ENCODE peak calls at places on chromosomes 2 and 18, in nine cellular contexts. One of them, this sample, is unnamed.

GRCh38 chr18:61464551-61465102 is 131.4 kb downstream of the CDH20 start:
- DNase-seq in fibroblast of the aortic adventitia: peak; percentile 20
- DNase-seq in natural killer cell: no peak
- DNase-seq in breast epithelium: no peak
- DNase-seq in foreskin fibroblast: no peak
- DNase-seq in astrocyte of the cerebellum: peak; percentile 68
- DNase-seq in right atrium auricular region: no peak
- DNase-seq in left ventricle myocardium inferior: no peak
- DNase-seq in IMR-90: no peak
- DNase-seq in this sample: no peak

GRCh38 chr18:31042391-31043181 is at the start of gene DSC3:
- DNase-seq in fibroblast of the aortic adventitia: no peak
- DNase-seq in natural killer cell: no peak
- DNase-seq in breast epithelium: no peak
- DNase-seq in foreskin fibroblast: no peak
- DNase-seq in astrocyte of the cerebellum: no peak
- DNase-seq in right atrium auricular region: no peak
- DNase-seq in left ventricle myocardium inferior: no peak
- DNase-seq in IMR-90: no peak
- DNase-seq in this sample: peak; percentile 42

GRCh38 chr2:224412064-224412921 is 10.4 kb upstream of the FAM124B start:
- DNase-seq in fibroblast of the aortic adventitia: peak; percentile 13
- DNase-seq in natural killer cell: no peak
- DNase-seq in breast epithelium: no peak
- DNase-seq in foreskin fibroblast: peak; percentile 22
- DNase-seq in astrocyte of the cerebellum: peak; percentile 27
- DNase-seq in right atrium auricular region: no peak
- DNase-seq in left ventricle myocardium inferior: no peak
- DNase-seq in IMR-90: peak; percentile 25
- DNase-seq in this sample: no peak

GRCh38 chr2:120749506-120750431 is 14.1 kb downstream of the GLI2 start:
- DNase-seq in fibroblast of the aortic adventitia: no peak
- DNase-seq in natural killer cell: no peak
- DNase-seq in breast epithelium: no peak
- DNase-seq in foreskin fibroblast: no peak
- DNase-seq in astrocyte of the cerebellum: no peak
- DNase-seq in right atrium auricular region: peak; percentile 58
- DNase-seq in left ventricle myocardium inferior: no peak
- DNase-seq in IMR-90: peak; percentile 58
- DNase-seq in this sample: peak; percentile 3

GRCh38 chr2:164839914-164840457 is 1.6 kb downstream of the COBLL1 start:
- DNase-seq in fibroblast of the aortic adventitia: peak; percentile 48
- DNase-seq in natural killer cell: no peak
- DNase-seq in breast epithelium: no peak
- DNase-seq in foreskin fibroblast: no peak
- DNase-seq in astrocyte of the cerebellum: peak; percentile 32
- DNase-seq in right atrium auricular region: no peak
- DNase-seq in left ventricle myocardium inferior: no peak
- DNase-seq in IMR-90: peak; percentile 18
- DNase-seq in this sample: no peak

GRCh38 chr2:107414376-107414775 is 412.3 kb upstream of the RGPD4 start:
- DNase-seq in fibroblast of the aortic adventitia: no peak
- DNase-seq in natural killer cell: no peak
- DNase-seq in breast epithelium: no peak
- DNase-seq in foreskin fibroblast: no peak
- DNase-seq in astrocyte of the cerebellum: no peak
- DNase-seq in right atrium auricular region: no peak
- DNase-seq in left ventricle myocardium inferior: no peak
- DNase-seq in IMR-90: no peak
- DNase-seq in this sample: no peak

GRCh38 chr18:76558881-76559667 is 64.0 kb upstream of the ZNF516 start:
- DNase-seq in fibroblast of the aortic adventitia: no peak
- DNase-seq in natural killer cell: no peak
- DNase-seq in breast epithelium: no peak
- DNase-seq in foreskin fibroblast: no peak
- DNase-seq in astrocyte of the cerebellum: no peak
- DNase-seq in right atrium auricular region: no peak
- DNase-seq in left ventricle myocardium inferior: no peak
- DNase-seq in IMR-90: peak; percentile 41
- DNase-seq in this sample: no peak

GRCh38 chr18:11147371-11147860 is 2.0 kb downstream of the PIEZO2 start:
- DNase-seq in fibroblast of the aortic adventitia: no peak
- DNase-seq in natural killer cell: no peak
- DNase-seq in breast epithelium: no peak
- DNase-seq in foreskin fibroblast: no peak
- DNase-seq in astrocyte of the cerebellum: no peak
- DNase-seq in right atrium auricular region: no peak
- DNase-seq in left ventricle myocardium inferior: no peak
- DNase-seq in IMR-90: no peak
- DNase-seq in this sample: no peak

GRCh38 chr2:122421777-122422176 is 666.3 kb downstream of the TSN start:
- DNase-seq in fibroblast of the aortic adventitia: no peak
- DNase-seq in natural killer cell: no peak
- DNase-seq in breast epithelium: no peak
- DNase-seq in foreskin fibroblast: no peak
- DNase-seq in astrocyte of the cerebellum: no peak
- DNase-seq in right atrium auricular region: no peak
- DNase-seq in left ventricle myocardium inferior: no peak
- DNase-seq in IMR-90: no peak
- DNase-seq in this sample: no peak

GRCh38 chr2:218367415-218368149 is 10.9 kb downstream of the CATIP start:
- DNase-seq in fibroblast of the aortic adventitia: peak; percentile 37
- DNase-seq in natural killer cell: peak; percentile 61
- DNase-seq in breast epithelium: peak; percentile 79
- DNase-seq in foreskin fibroblast: peak; percentile 65
- DNase-seq in astrocyte of the cerebellum: no peak
- DNase-seq in right atrium auricular region: peak; percentile 90
- DNase-seq in left ventricle myocardium inferior: peak; percentile 93
- DNase-seq in IMR-90: peak; percentile 32
- DNase-seq in this sample: peak; percentile 68

GRCh38 chr2:233119806-233120205 is 59.7 kb downstream of the INPP5D start:
- DNase-seq in fibroblast of the aortic adventitia: no peak
- DNase-seq in natural killer cell: no peak
- DNase-seq in breast epithelium: no peak
- DNase-seq in foreskin fibroblast: no peak
- DNase-seq in astrocyte of the cerebellum: no peak
- DNase-seq in right atrium auricular region: no peak
- DNase-seq in left ventricle myocardium inferior: no peak
- DNase-seq in IMR-90: no peak
- DNase-seq in this sample: no peak

DNA sequence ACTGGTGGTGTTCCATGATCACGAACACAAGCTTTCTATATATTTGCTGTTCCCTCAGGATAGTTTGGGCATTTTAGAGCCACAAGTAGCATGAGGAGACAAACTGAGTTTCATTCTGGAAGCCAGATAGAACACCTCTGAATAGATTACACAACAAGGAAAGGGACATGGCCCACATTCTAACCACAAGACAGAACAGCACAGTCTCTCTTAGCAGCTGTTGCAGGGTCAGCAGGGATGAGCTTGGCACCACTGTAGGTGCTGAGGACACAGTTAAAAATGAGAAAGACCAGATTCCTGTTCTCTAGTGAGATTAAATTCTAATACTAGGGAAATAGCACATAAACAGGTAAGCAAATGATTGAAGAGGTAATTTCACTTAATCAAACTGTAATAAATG is 235.3 kb downstream of the ZNF407 start:
- DNase-seq in fibroblast of the aortic adventitia: no peak
- DNase-seq in natural killer cell: no peak
- DNase-seq in breast epithelium: no peak
- DNase-seq in foreskin fibroblast: no peak
- DNase-seq in astrocyte of the cerebellum: no peak
- DNase-seq in right atrium auricular region: no peak
- DNase-seq in left ventricle myocardium inferior: no peak
- DNase-seq in IMR-90: no peak
- DNase-seq in this sample: no peak
- TF ChIP-seq CTCF in fibroblast of the aortic adventitia: no peak
- TF ChIP-seq CTCF in natural killer cell: no peak
- TF ChIP-seq CTCF in breast epithelium: no peak
- TF ChIP-seq CTCF in foreskin fibroblast: no peak
- TF ChIP-seq CTCF in astrocyte of the cerebellum: no peak
- TF ChIP-seq CTCF in right atrium auricular region: no peak
- TF ChIP-seq CTCF in left ventricle myocardium inferior: no peak
- TF ChIP-seq CTCF in IMR-90: no peak
- TF ChIP-seq CTCF in this sample: no peak

DNA sequence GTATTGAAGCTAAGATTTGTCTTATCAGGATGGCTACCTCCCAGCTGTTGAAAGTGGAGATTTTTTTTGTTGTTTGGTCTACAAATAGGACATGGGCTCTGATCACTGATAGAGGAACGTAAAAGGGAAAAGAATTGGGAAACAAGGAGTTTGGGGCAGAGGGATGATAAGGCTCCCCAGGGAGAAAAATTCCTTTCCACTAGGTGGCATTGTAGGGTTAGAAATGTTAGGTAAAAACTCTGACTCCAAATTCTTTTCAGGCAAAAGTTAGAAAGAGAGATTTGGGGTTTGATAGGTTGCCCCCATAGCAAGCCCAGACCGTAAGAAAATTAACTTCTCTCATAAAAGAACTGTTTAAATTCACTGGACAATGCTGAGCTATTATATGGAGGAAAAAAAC is 19.8 kb downstream of the CMPK2 start:
- DNase-seq in fibroblast of the aortic adventitia: peak; percentile 30
- DNase-seq in natural killer cell: no peak
- DNase-seq in breast epithelium: no peak
- DNase-seq in foreskin fibroblast: no peak
- DNase-seq in astrocyte of the cerebellum: no peak
- DNase-seq in right atrium auricular region: no peak
- DNase-seq in left ventricle myocardium inferior: no peak
- DNase-seq in IMR-90: no peak
- DNase-seq in this sample: no peak
- TF ChIP-seq CTCF in fibroblast of the aortic adventitia: no peak
- TF ChIP-seq CTCF in natural killer cell: no peak
- TF ChIP-seq CTCF in breast epithelium: no peak
- TF ChIP-seq CTCF in foreskin fibroblast: no peak
- TF ChIP-seq CTCF in astrocyte of the cerebellum: no peak
- TF ChIP-seq CTCF in right atrium auricular region: no peak
- TF ChIP-seq CTCF in left ventricle myocardium inferior: no peak
- TF ChIP-seq CTCF in IMR-90: no peak
- TF ChIP-seq CTCF in this sample: no peak

GRCh38 chr18:3093624-3094354 is 80.8 kb upstream of the LPIN2 start:
- DNase-seq in fibroblast of the aortic adventitia: peak; percentile 4
- DNase-seq in natural killer cell: no peak
- DNase-seq in breast epithelium: no peak
- DNase-seq in foreskin fibroblast: no peak
- DNase-seq in astrocyte of the cerebellum: no peak
- DNase-seq in right atrium auricular region: no peak
- DNase-seq in left ventricle myocardium inferior: no peak
- DNase-seq in IMR-90: no peak
- DNase-seq in this sample: no peak

GRCh38 chr18:3097082-3097481 is 84.1 kb upstream of the LPIN2 start:
- DNase-seq in fibroblast of the aortic adventitia: no peak
- DNase-seq in natural killer cell: no peak
- DNase-seq in breast epithelium: no peak
- DNase-seq in foreskin fibroblast: no peak
- DNase-seq in astrocyte of the cerebellum: no peak
- DNase-seq in right atrium auricular region: no peak
- DNase-seq in left ventricle myocardium inferior: no peak
- DNase-seq in IMR-90: no peak
- DNase-seq in this sample: no peak

GRCh38 chr18:3095921-3096320 is 83.0 kb upstream of the LPIN2 start:
- DNase-seq in fibroblast of the aortic adventitia: no peak
- DNase-seq in natural killer cell: no peak
- DNase-seq in breast epithelium: no peak
- DNase-seq in foreskin fibroblast: no peak
- DNase-seq in astrocyte of the cerebellum: no peak
- DNase-seq in right atrium auricular region: no peak
- DNase-seq in left ventricle myocardium inferior: no peak
- DNase-seq in IMR-90: no peak
- DNase-seq in this sample: no peak

GRCh38 chr18:3089579-3089978 is 76.6 kb upstream of the LPIN2 start:
- DNase-seq in fibroblast of the aortic adventitia: no peak
- DNase-seq in natural killer cell: no peak
- DNase-seq in breast epithelium: no peak
- DNase-seq in foreskin fibroblast: no peak
- DNase-seq in astrocyte of the cerebellum: no peak
- DNase-seq in right atrium auricular region: no peak
- DNase-seq in left ventricle myocardium inferior: no peak
- DNase-seq in IMR-90: no peak
- DNase-seq in this sample: no peak

DNA sequence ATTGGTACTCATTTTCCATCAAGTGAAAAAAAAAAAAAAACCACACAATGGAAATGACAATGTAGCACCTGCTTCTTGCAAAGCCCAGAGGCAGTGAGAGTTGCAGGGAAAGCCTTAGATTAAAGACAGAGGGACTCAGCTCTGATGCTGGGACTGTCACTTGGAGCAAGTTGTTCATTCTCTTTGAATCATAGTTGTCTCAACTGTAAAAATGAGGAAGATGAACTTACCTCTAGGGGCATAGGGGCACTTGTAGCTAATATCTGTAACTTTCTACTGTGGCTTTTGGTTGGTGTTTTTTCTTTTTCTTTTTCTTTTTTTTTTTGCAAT is 81.4 kb upstream of the LPIN2 start:
- DNase-seq in fibroblast of the aortic adventitia: no peak
- DNase-seq in natural killer cell: no peak
- DNase-seq in breast epithelium: no peak
- DNase-seq in foreskin fibroblast: no peak
- DNase-seq in astrocyte of the cerebellum: no peak
- DNase-seq in right atrium auricular region: no peak
- DNase-seq in left ventricle myocardium inferior: no peak
- DNase-seq in IMR-90: no peak
- DNase-seq in this sample: no peak
- TF ChIP-seq CTCF in fibroblast of the aortic adventitia: no peak
- TF ChIP-seq CTCF in natural killer cell: no peak
- TF ChIP-seq CTCF in breast epithelium: no peak
- TF ChIP-seq CTCF in foreskin fibroblast: no peak
- TF ChIP-seq CTCF in astrocyte of the cerebellum: no peak
- TF ChIP-seq CTCF in right atrium auricular region: no peak
- TF ChIP-seq CTCF in left ventricle myocardium inferior: no peak
- TF ChIP-seq CTCF in IMR-90: no peak
- TF ChIP-seq CTCF in this sample: no peak

GRCh38 chr2:238286551-238286950 is 1.9 kb downstream of the PER2 start:
- DNase-seq in fibroblast of the aortic adventitia: peak; percentile 83
- DNase-seq in natural killer cell: no peak
- DNase-seq in breast epithelium: peak; percentile 80
- DNase-seq in foreskin fibroblast: peak; percentile 70
- DNase-seq in astrocyte of the cerebellum: peak; percentile 79
- DNase-seq in right atrium auricular region: peak; percentile 85
- DNase-seq in left ventricle myocardium inferior: peak; percentile 50
- DNase-seq in IMR-90: peak; percentile 86
- DNase-seq in this sample: no peak

GRCh38 chr2:238289574-238289973 is 1.2 kb upstream of the PER2 start:
- DNase-seq in fibroblast of the aortic adventitia: no peak
- DNase-seq in natural killer cell: peak; percentile 31
- DNase-seq in breast epithelium: no peak
- DNase-seq in foreskin fibroblast: no peak
- DNase-seq in astrocyte of the cerebellum: no peak
- DNase-seq in right atrium auricular region: no peak
- DNase-seq in left ventricle myocardium inferior: no peak
- DNase-seq in IMR-90: no peak
- DNase-seq in this sample: no peak

GRCh38 chr2:238288650-238289573 is 502 bp upstream of the PER2 start:
- DNase-seq in fibroblast of the aortic adventitia: peak; percentile 97
- DNase-seq in natural killer cell: peak; percentile 98
- DNase-seq in breast epithelium: peak; percentile 98
- DNase-seq in foreskin fibroblast: peak; percentile 97
- DNase-seq in astrocyte of the cerebellum: peak; percentile 98
- DNase-seq in right atrium auricular region: peak; percentile 100
- DNase-seq in left ventricle myocardium inferior: peak; percentile 98
- DNase-seq in IMR-90: peak; percentile 99
- DNase-seq in this sample: peak; percentile 97

GRCh38 chr2:238286987-238287386 is 1.4 kb downstream of the PER2 start:
- DNase-seq in fibroblast of the aortic adventitia: no peak
- DNase-seq in natural killer cell: no peak
- DNase-seq in breast epithelium: peak; percentile 65
- DNase-seq in foreskin fibroblast: no peak
- DNase-seq in astrocyte of the cerebellum: no peak
- DNase-seq in right atrium auricular region: no peak
- DNase-seq in left ventricle myocardium inferior: no peak
- DNase-seq in IMR-90: no peak
- DNase-seq in this sample: no peak

GRCh38 chr2:238287702-238288649 is at the start of gene PER2:
- DNase-seq in fibroblast of the aortic adventitia: peak; percentile 77
- DNase-seq in natural killer cell: no peak
- DNase-seq in breast epithelium: peak; percentile 73
- DNase-seq in foreskin fibroblast: peak; percentile 74
- DNase-seq in astrocyte of the cerebellum: peak; percentile 71
- DNase-seq in right atrium auricular region: peak; percentile 83
- DNase-seq in left ventricle myocardium inferior: peak; percentile 61
- DNase-seq in IMR-90: peak; percentile 90
- DNase-seq in this sample: peak; percentile 27
- TF ChIP-seq CTCF in fibroblast of the aortic adventitia: peak; percentile 17
- TF ChIP-seq CTCF in natural killer cell: no peak
- TF ChIP-seq CTCF in breast epithelium: peak; percentile 31
- TF ChIP-seq CTCF in foreskin fibroblast: peak; percentile 14
- TF ChIP-seq CTCF in astrocyte of the cerebellum: peak; percentile 37
- TF ChIP-seq CTCF in right atrium auricular region: no peak
- TF ChIP-seq CTCF in left ventricle myocardium inferior: no peak
- TF ChIP-seq CTCF in IMR-90: no peak
- TF ChIP-seq CTCF in this sample: peak; percentile 12

This sample was measured in progenitor cell of endocrine pancreas.